ENCODE peak calls at places on chromosome 16, in four cellular contexts. N is IMR-90, P is cardiac fibroblast, G is putamen. Q is an unnamed sample.

GRCh38 chr16:85019659-85020245 is 7.8 kb upstream of the KIAA0513 start:
- DNase-seq in N (no peak), P (no peak), G (no peak), Q (no peak)

GRCh38 chr16:56625140-56625942 is at the start of gene MT1E:
- DNase-seq in N (peak), P (peak), G (peak), Q (peak)

GRCh38 chr16:81366316-81366932 is 51.7 kb downstream of the GAN start:
- DNase-seq in N (peak), P (peak), G (peak), Q (peak)

GRCh38 chr16:4115209-4115940 is 867 bp downstream of the ADCY9 start:
- DNase-seq in N (peak), P (peak), G (no peak), Q (no peak)

GRCh38 chr16:56708821-56709685 is 20.9 kb upstream of the NUP93 start:
- DNase-seq in N (no peak), P (no peak), G (no peak), Q (no peak)

GRCh38 chr16:72832640-72833039 is 215.3 kb downstream of the ZFHX3 start:
- DNase-seq in N (peak), P (peak), G (peak), Q (peak)

GRCh38 chr16:57203451-57203850 is 17.3 kb downstream of the RSPRY1 start:
- DNase-seq in N (no peak), P (no peak), G (no peak), Q (no peak)

GRCh38 chr16:88530858-88531203 is 39.4 kb upstream of the ZC3H18 start:
- DNase-seq in N (no peak), P (no peak), G (no peak), Q (no peak)

GRCh38 chr16:3716831-3717234 is 491 bp downstream of the TRAP1 start:
- DNase-seq in N (no peak), P (no peak), G (peak), Q (no peak)

GRCh38 chr16:15880434-15880833 is 8.0 kb downstream of the CEP20 start:
- DNase-seq in N (no peak), P (no peak), G (no peak), Q (no peak)

GRCh38 chr16:68901910-68902309 is 58.6 kb downstream of the TANGO6 start:
- DNase-seq in N (peak), P (peak), G (peak), Q (no peak)

GRCh38 chr16:1037023-1037933 is 35.3 kb upstream of the SSTR5 start:
- DNase-seq in N (peak), P (no peak), G (no peak), Q (no peak)

GRCh38 chr16:3143598-3144330 is 8.9 kb downstream of the ZNF213 start:
- DNase-seq in N (no peak), P (no peak), G (no peak), Q (no peak)

GRCh38 chr16:53904533-53904932 is 200.6 kb downstream of the FTO start:
- DNase-seq in N (no peak), P (no peak), G (peak), Q (no peak)

GRCh38 chr16:86364653-86365380 is 145.5 kb upstream of the FOXF1 start:
- DNase-seq in N (no peak), P (no peak), G (no peak), Q (no peak)

GRCh38 chr16:85515830-85516397 is 97.2 kb upstream of the GSE1 start:
- DNase-seq in N (no peak), P (no peak), G (no peak), Q (peak)

GRCh38 chr16:143456-143855 is 5.0 kb upstream of the NPRL3 start:
- DNase-seq in N (no peak), P (no peak), G (no peak), Q (no peak)

GRCh38 chr16:11251525-11252481 is 4.2 kb downstream of the SOCS1 start:
- DNase-seq in N (peak), P (peak), G (no peak), Q (no peak)

GRCh38 chr16:10699756-10700155 is 5.0 kb upstream of the TEKT5 start:
- DNase-seq in N (no peak), P (no peak), G (no peak), Q (no peak)

GRCh38 chr16:87076331-87076949 is 240.8 kb downstream of the C16orf95 start:
- DNase-seq in N (no peak), P (no peak), G (no peak), Q (no peak)

GRCh38 chr16:69326172-69326873 is 4.1 kb downstream of the PDF start:
- DNase-seq in N (no peak), P (no peak), G (no peak), Q (peak)

GRCh38 chr16:59527206-59527997 is 793.3 kb upstream of the GOT2 start:
- DNase-seq in N (peak), P (peak), G (no peak), Q (no peak)

GRCh38 chr16:23482778-23483177 is 27.5 kb downstream of the GGA2 start:
- DNase-seq in N (no peak), P (no peak), G (no peak), Q (no peak)

GRCh38 chr16:82935781-82936180 is 309.0 kb downstream of the CDH13 start:
- DNase-seq in N (no peak), P (no peak), G (no peak), Q (no peak)

GRCh38 chr16:22161999-22162657 is at the start of gene SDR42E2:
- DNase-seq in N (no peak), P (no peak), G (no peak), Q (no peak)

GRCh38 chr16:4097826-4098240 is 18.4 kb downstream of the ADCY9 start:
- DNase-seq in N (peak), P (peak), G (no peak), Q (no peak)

GRCh38 chr16:31072540-31073072 is 1.4 kb downstream of the ZNF668 start:
- DNase-seq in N (peak), P (peak), G (no peak), Q (peak)

GRCh38 chr16:78744796-78745464 is 645.5 kb downstream of the WWOX start:
- DNase-seq in N (no peak), P (no peak), G (no peak), Q (no peak)

GRCh38 chr16:31700530-31701388 is 172.8 kb upstream of the ZNF267 start:
- DNase-seq in N (peak), P (peak), G (peak), Q (peak)

GRCh38 chr16:66045626-66046025 is 320.9 kb upstream of the CDH5 start:
- DNase-seq in N (peak), P (peak), G (no peak), Q (no peak)

GRCh38 chr16:73043828-73044493 is 4.0 kb downstream of the ZFHX3 start:
- DNase-seq in N (peak), P (no peak), G (no peak), Q (no peak)

GRCh38 chr16:12802661-12803060 is 1.0 kb downstream of the CPPED1 start:
- DNase-seq in N (no peak), P (no peak), G (no peak), Q (no peak)

GRCh38 chr16:66189951-66190350 is 176.5 kb upstream of the CDH5 start:
- DNase-seq in N (peak), P (peak), G (no peak), Q (no peak)

Q was measured in HepG2.